ENCODE peak calls at places on chromosomes 6 and 20, in nine cellular contexts. Q is activated gamma-delta T cell treated with Interleukin-2 at 50 U/mL for 16 hours; T is neural crest cell; U is AG08396; P is GM23248; G is astrocyte; C is NCI-H2171 treated with DMSO at 0.1 percent for 48 hours; M is stimulated activated CD8-positive, alpha-beta memory T cell treated with anti-CD3 and anti-CD28 coated beads, Interleukin-12 subunit alpha, Interleukin-12 subunit beta, amount 100 ng/mL, for 4 hours; X is lung microvascular endothelial cell. V is an unnamed sample.

GRCh38 chr6:138307816-138308727 is 69.6 kb upstream of the SMIM28 start:
- DNase-seq in Q (no peak), T (no peak), U (peak), P (peak), G (no peak), C (no peak), M (no peak), X (no peak), V (peak)

GRCh38 chr6:154888426-154888825 is 106.7 kb upstream of the TIAM2 start:
- DNase-seq in Q (no peak), T (no peak), U (no peak), P (no peak), G (no peak), C (no peak), M (no peak), X (no peak), V (no peak)

GRCh38 chr6:72824833-72825232 is 203.0 kb downstream of the KCNQ5 start:
- DNase-seq in Q (no peak), T (no peak), U (no peak), P (no peak), G (no peak), C (no peak), M (no peak), X (no peak), V (no peak)

GRCh38 chr6:146901940-146902816 is 302.0 kb upstream of the STXBP5 start:
- DNase-seq in Q (no peak), T (no peak), U (no peak), P (peak), G (no peak), C (no peak), M (no peak), X (peak), V (peak)

GRCh38 chr6:139327038-139327437 is 35.2 kb upstream of the TXLNB start:
- DNase-seq in Q (no peak), T (no peak), U (no peak), P (no peak), G (no peak), C (no peak), M (no peak), X (no peak), V (no peak)

GRCh38 chr6:81909162-81909561 is 156.7 kb upstream of the TENT5A start:
- DNase-seq in Q (no peak), T (no peak), U (no peak), P (no peak), G (no peak), C (no peak), M (no peak), X (no peak), V (no peak)

GRCh38 chr6:127366281-127367022 is 23.0 kb upstream of the ECHDC1 start:
- DNase-seq in Q (no peak), T (no peak), U (peak), P (peak), G (peak), C (no peak), M (no peak), X (peak), V (peak)

GRCh38 chr20:2086177-2086979 is 15.2 kb upstream of the STK35 start:
- DNase-seq in Q (no peak), T (no peak), U (no peak), P (peak), G (no peak), C (no peak), M (no peak), X (no peak), V (no peak)

GRCh38 chr6:30842754-30843610 is 41.3 kb upstream of the DDR1 start:
- DNase-seq in Q (no peak), T (no peak), U (no peak), P (no peak), G (no peak), C (peak), M (no peak), X (no peak), V (no peak)

GRCh38 chr6:134816300-134816699 is 133.6 kb downstream of the ALDH8A1 start:
- DNase-seq in Q (no peak), T (no peak), U (no peak), P (no peak), G (peak), C (no peak), M (no peak), X (no peak), V (no peak)

GRCh38 chr20:62516345-62516744 is 40.5 kb upstream of the GATA5 start:
- DNase-seq in Q (no peak), T (no peak), U (no peak), P (no peak), G (no peak), C (no peak), M (no peak), X (no peak), V (peak)

GRCh38 chr20:49310695-49311094 is 32.8 kb upstream of the ZNFX1 start:
- DNase-seq in Q (no peak), T (no peak), U (no peak), P (peak), G (no peak), C (no peak), M (no peak), X (peak), V (no peak)

GRCh38 chr6:41577865-41578713 is 31.9 kb downstream of the FOXP4 start:
- DNase-seq in Q (no peak), T (peak), U (peak), P (peak), G (peak), C (peak), M (no peak), X (peak), V (no peak)

GRCh38 chr6:109009761-109010612 is 84.7 kb downstream of the SESN1 start:
- DNase-seq in Q (no peak), T (no peak), U (no peak), P (no peak), G (no peak), C (no peak), M (no peak), X (no peak), V (peak)

GRCh38 chr6:37602801-37603200 is 94.9 kb downstream of the MDGA1 start:
- DNase-seq in Q (no peak), T (no peak), U (no peak), P (peak), G (peak), C (no peak), M (no peak), X (no peak), V (no peak)

GRCh38 chr6:4466769-4467480 is 309.3 kb upstream of the CDYL start:
- DNase-seq in Q (no peak), T (no peak), U (no peak), P (no peak), G (no peak), C (no peak), M (no peak), X (peak), V (peak)

GRCh38 chr6:88520020-88520338 is 353.8 kb upstream of the CNR1 start:
- DNase-seq in Q (no peak), T (no peak), U (no peak), P (no peak), G (no peak), C (no peak), M (no peak), X (no peak), V (no peak)

GRCh38 chr6:17839526-17839925 is 132.8 kb upstream of the NUP153 start:
- DNase-seq in Q (no peak), T (no peak), U (no peak), P (no peak), G (no peak), C (no peak), M (no peak), X (no peak), V (no peak)

GRCh38 chr6:108560463-108561308 is at the start of gene FOXO3:
- DNase-seq in Q (peak), T (peak), U (peak), P (peak), G (peak), C (peak), M (peak), X (peak), V (peak)

GRCh38 chr6:71294121-71294523 is 5.5 kb downstream of the OGFRL1 start:
- DNase-seq in Q (no peak), T (no peak), U (peak), P (peak), G (peak), C (no peak), M (no peak), X (peak), V (no peak)

GRCh38 chr6:163419413-163420314 is 5.1 kb downstream of the QKI start:
- DNase-seq in Q (no peak), T (no peak), U (no peak), P (peak), G (peak), C (no peak), M (no peak), X (peak), V (no peak)

GRCh38 chr6:167824591-167825041 is 2.1 kb upstream of the AFDN start:
- DNase-seq in Q (no peak), T (no peak), U (peak), P (peak), G (peak), C (no peak), M (no peak), X (no peak), V (no peak)

GRCh38 chr6:118719351-118720124 is 68.1 kb upstream of the CEP85L start:
- DNase-seq in Q (peak), T (no peak), U (no peak), P (no peak), G (no peak), C (no peak), M (no peak), X (no peak), V (no peak)

GRCh38 chr20:17109307-17109706 is 117.5 kb upstream of the PCSK2 start:
- DNase-seq in Q (no peak), T (no peak), U (no peak), P (no peak), G (no peak), C (no peak), M (no peak), X (no peak), V (no peak)